ENCODE peak calls at places on chromosomes 7 and 10, in six cellular contexts. J is astrocyte of the spinal cord, P is astrocyte, L is choroid plexus epithelial cell, Q is GM23338, W is prostate gland. C is an unnamed sample.

GRCh38 chr10:20674870-20675385 is 222.2 kb downstream of the NEBL start:
- DNase-seq in W (no peak), P (no peak), J (no peak), Q (no peak), L (no peak), C (no peak)

GRCh38 chr7:75969704-75970498 is 24.5 kb downstream of the TMEM120A start:
- DNase-seq in J (no peak), W (no peak), Q (no peak), L (no peak), P (no peak), C (no peak)

GRCh38 chr7:66054063-66054462 is 21.6 kb upstream of the ASL start:
- DNase-seq in P (no peak), L (no peak), Q (no peak), W (no peak), J (no peak), C (no peak)

GRCh38 chr10:88932539-88933256 is 19.9 kb downstream of the ACTA2 start:
- DNase-seq in L (peak; percentile 90), J (peak; percentile 78), Q (peak; percentile 90), P (peak; percentile 70), W (peak; percentile 72), C (peak; percentile 65)

GRCh38 chr10:70782401-70783055 is 2.6 kb downstream of the TBATA start:
- DNase-seq in P (no peak), Q (no peak), L (no peak), W (no peak), J (no peak), C (no peak)

GRCh38 chr7:83987764-83988163 is 206.8 kb downstream of the SEMA3A start:
- DNase-seq in J (no peak), L (no peak), P (no peak), Q (no peak), W (no peak), C (no peak)

GRCh38 chr7:17368856-17369520 is 70.5 kb downstream of the AHR start:
- DNase-seq in W (no peak), Q (no peak), J (no peak), P (no peak), L (peak; percentile 31), C (no peak)

GRCh38 chr10:3955493-3955892 is 170.5 kb upstream of the KLF6 start:
- DNase-seq in W (no peak), L (peak; percentile 85), Q (peak; percentile 45), P (no peak), J (peak; percentile 71), C (no peak)

GRCh38 chr10:124436191-124436638 is 13.6 kb downstream of the NKX1-2 start:
- DNase-seq in L (no peak), J (no peak), Q (no peak), P (peak; percentile 54), W (no peak), C (no peak)

GRCh38 chr7:140924019-140924820 is 509 bp downstream of the BRAF start:
- DNase-seq in W (peak; percentile 62), L (peak; percentile 56), J (peak; percentile 55), Q (peak; percentile 92), P (peak; percentile 49), C (peak; percentile 74)

GRCh38 chr7:136359333-136359903 is 382.3 kb upstream of the MTPN start:
- DNase-seq in Q (no peak), J (no peak), W (no peak), P (no peak), L (no peak), C (no peak)

GRCh38 chr10:120949511-120950102 is 98.4 kb downstream of the WDR11 start:
- DNase-seq in P (no peak), Q (peak; percentile 48), J (peak; percentile 9), L (peak; percentile 17), W (no peak), C (no peak)

GRCh38 chr10:6292741-6293151 is 90.0 kb downstream of the PFKFB3 start:
- DNase-seq in W (no peak), J (no peak), L (no peak), P (peak; percentile 44), Q (no peak), C (no peak)

GRCh38 chr7:28075674-28076358 is 104.8 kb downstream of the JAZF1 start:
- DNase-seq in Q (no peak), J (no peak), W (no peak), L (no peak), P (peak; percentile 52), C (no peak)

GRCh38 chr7:5997210-5997808 is 11.5 kb downstream of the PMS2 start:
- DNase-seq in Q (peak; percentile 67), L (peak; percentile 86), W (peak; percentile 62), J (peak; percentile 74), P (peak; percentile 44), C (peak; percentile 40)

GRCh38 chr10:91564026-91564425 is 68.8 kb downstream of the PPP1R3C start:
- DNase-seq in P (no peak), W (no peak), J (no peak), L (no peak), Q (no peak), C (no peak)

GRCh38 chr7:110090113-110090820 is 1000.7 kb upstream of the LRRN3 start:
- DNase-seq in L (peak; percentile 77), J (peak; percentile 25), Q (peak; percentile 57), P (peak; percentile 4), W (no peak), C (no peak)
- TF ChIP-seq CTCF in L (peak; percentile 77), J (peak; percentile 67), Q (peak; percentile 60), P (peak; percentile 41), W (peak; percentile 15), C (no peak)

DNA sequence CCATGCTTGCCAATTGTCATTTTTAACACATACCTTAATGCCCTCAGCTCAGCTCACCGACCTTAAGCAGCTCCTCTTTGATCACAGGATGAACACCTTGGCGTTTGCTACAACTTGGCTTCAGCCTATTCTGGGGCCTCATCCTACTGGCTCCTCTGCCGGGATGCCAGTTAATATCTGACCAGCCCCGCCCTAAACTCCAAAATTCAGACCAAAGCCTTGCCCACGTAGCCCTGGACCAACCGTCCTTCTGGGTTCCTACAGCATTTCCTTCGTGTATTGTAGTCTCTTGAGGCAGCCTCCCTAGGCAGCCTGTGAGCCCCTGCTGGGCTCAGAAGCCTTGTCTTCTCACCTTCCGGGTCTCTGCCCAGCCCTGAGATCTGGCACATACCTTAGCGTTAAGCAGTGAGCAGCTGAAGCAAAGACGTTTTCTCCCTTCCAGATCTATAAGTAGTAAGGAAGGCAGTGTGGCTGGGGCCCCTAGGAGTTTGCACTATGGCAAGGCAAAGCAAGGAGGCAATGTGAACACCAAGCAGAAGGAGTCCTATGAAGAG is 836 bp downstream of the ENO4 start:
- DNase-seq in L (no peak), J (no peak), W (no peak), P (no peak), Q (no peak), C (no peak)
- H3K4me3 ChIP-seq in L (peak overlapping the region; percentile 79), J (peak overlapping the region; percentile 62), W (peak overlapping the region; percentile 53), P (peak overlapping the region; percentile 82), Q (peak overlapping the region; percentile 75), C (peak overlapping the region; percentile 5)

GRCh38 chr7:51253157-51253556 is 63.5 kb downstream of the COBL start:
- DNase-seq in W (no peak), Q (no peak), P (no peak), L (no peak), J (no peak), C (no peak)
- TF ChIP-seq CTCF in W (no peak), Q (no peak), P (no peak), L (no peak), J (no peak), C (no peak)

GRCh38 chr10:79444243-79445119 is 943 bp downstream of the ZCCHC24 start:
- DNase-seq in W (peak; percentile 81), P (no peak), L (peak; percentile 93), J (peak; percentile 78), Q (peak; percentile 80), C (peak; percentile 63)

GRCh38 chr10:79440281-79440680 is 5.1 kb downstream of the ZCCHC24 start:
- DNase-seq in Q (no peak), J (no peak), P (no peak), L (no peak), W (no peak), C (no peak)

GRCh38 chr10:79441433-79441832 is 4.0 kb downstream of the ZCCHC24 start:
- DNase-seq in L (no peak), W (no peak), J (no peak), Q (no peak), P (no peak), C (no peak)

GRCh38 chr10:79443338-79444242 is 1.8 kb downstream of the ZCCHC24 start:
- DNase-seq in P (no peak), W (peak; percentile 24), L (peak; percentile 36), Q (no peak), J (no peak), C (no peak)

DNA sequence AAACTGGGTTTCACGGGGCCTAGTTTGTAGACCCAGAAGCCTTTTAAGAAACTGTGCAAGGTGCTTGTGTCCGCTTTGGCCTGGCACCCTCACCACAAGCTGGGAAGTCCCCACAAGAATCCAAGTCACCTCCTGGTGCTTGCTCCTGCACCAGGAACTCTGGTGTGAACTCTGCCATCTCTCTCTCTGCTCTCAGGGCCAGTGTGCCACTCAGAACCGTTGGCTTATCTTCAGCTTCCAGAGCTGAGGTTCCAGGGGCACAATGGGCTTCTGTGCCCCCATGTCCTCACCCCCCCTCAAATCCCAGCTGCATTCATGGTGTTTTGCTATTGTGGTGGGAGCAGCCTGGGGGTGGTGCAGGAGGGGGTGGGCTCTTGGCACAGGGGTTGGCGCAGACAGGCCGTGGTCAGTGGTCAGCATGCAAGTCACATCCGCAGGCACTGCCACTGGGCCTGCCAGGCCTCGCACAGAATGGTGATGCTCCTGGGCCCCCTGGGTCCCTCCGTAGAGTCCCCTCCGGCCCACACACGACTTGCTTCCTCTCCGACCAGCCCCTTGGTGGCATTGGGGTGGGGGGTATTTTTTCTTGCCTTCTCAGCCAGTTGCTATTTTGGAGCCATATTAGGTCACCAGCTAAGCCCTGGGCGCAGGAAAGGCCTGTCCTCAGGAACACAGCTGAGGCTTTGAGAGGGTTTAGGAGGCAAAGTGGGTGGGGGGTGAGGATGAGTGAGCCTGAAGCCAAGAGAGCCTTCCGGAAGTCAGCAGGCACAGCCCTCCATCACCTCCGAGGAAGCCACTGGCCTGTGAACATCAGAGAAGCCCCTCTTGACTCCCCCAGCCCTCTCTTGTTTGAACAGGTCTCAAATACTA is 3.0 kb downstream of the ZCCHC24 start:
- DNase-seq in W (no peak), L (no peak), Q (no peak), J (no peak), P (no peak), C (no peak)
- H3K4me3 ChIP-seq in W (no peak overlapping the region), L (peak overlapping the region; percentile 81), Q (no peak overlapping the region), J (peak overlapping the region; percentile 74), P (no peak overlapping the region), C (no peak overlapping the region)

GRCh38 chr7:46147871-46148270 is 226.8 kb upstream of the IGFBP3 start:
- DNase-seq in Q (no peak), W (no peak), L (no peak), J (no peak), P (peak; percentile 52), C (no peak)
- TF ChIP-seq CTCF in Q (no peak), W (no peak), L (no peak), J (no peak), P (no peak), C (no peak)

GRCh38 chr7:44798649-44799275 is 2.3 kb downstream of the PPIA start:
- DNase-seq in J (no peak), P (peak; percentile 22), W (no peak), Q (no peak), L (peak; percentile 24), C (no peak)
- H3K4me3 ChIP-seq in J (peak overlapping the region; percentile 98), P (peak overlapping the region; percentile 78), W (no peak overlapping the region), Q (peak overlapping the region; percentile 85), L (peak overlapping the region; percentile 94), C (no peak overlapping the region)

C was measured in lung.